ENCODE peak calls at places on chromosome 1, in five cellular contexts. R is activated T-cell treated with anti-CD3 and anti-CD28 coated beads for 1 hour, P is T-helper 2 cell, Q is NCI-H1092, X is HFFc6. B is an unnamed sample.

GRCh38 chr1:188988589-188988988 is 1489.1 kb downstream of the BRINP3 start:
- DNase-seq in R (no peak), P (no peak), X (no peak), Q (no peak), B (no peak)

GRCh38 chr1:104648269-104648691 is 898.6 kb downstream of the AMY1C start:
- DNase-seq in P (no peak), X (peak; percentile 1), R (no peak), Q (peak; percentile 32), B (peak; percentile 37)

GRCh38 chr1:2349821-2350220 is 41.5 kb downstream of the MORN1 start:
- DNase-seq in R (no peak), X (no peak), P (no peak), Q (no peak), B (no peak)

GRCh38 chr1:107851418-107851817 is 113.6 kb downstream of the VAV3 start:
- DNase-seq in R (no peak), P (no peak), X (no peak), Q (no peak), B (no peak)

GRCh38 chr1:113534130-113534817 is 144.0 kb downstream of the MAGI3 start:
- DNase-seq in R (no peak), P (no peak), X (peak; percentile 86), Q (no peak), B (no peak)

GRCh38 chr1:152167835-152168534 is 9.0 kb upstream of the RPTN start:
- DNase-seq in P (no peak), Q (no peak), X (peak; percentile 82), R (no peak), B (peak; percentile 82)

GRCh38 chr1:217244946-217245345 is 385.9 kb downstream of the GPATCH2 start:
- DNase-seq in Q (no peak), P (no peak), X (no peak), R (no peak), B (no peak)

GRCh38 chr1:67134692-67135091 is at the start of gene C1orf141:
- DNase-seq in P (no peak), X (no peak), Q (no peak), R (no peak), B (no peak)

GRCh38 chr1:179548666-179549367 is 26.9 kb downstream of the NPHS2 start:
- DNase-seq in R (no peak), X (no peak), Q (no peak), P (no peak), B (no peak)

GRCh38 chr1:43373034-43373940 is 5.5 kb upstream of the ELOVL1 start:
- DNase-seq in R (no peak), P (no peak), X (peak; percentile 72), Q (no peak), B (peak; percentile 88)

GRCh38 chr1:118918230-118918939 is 69.8 kb downstream of the TBX15 start:
- DNase-seq in P (no peak), Q (no peak), X (no peak), R (no peak), B (no peak)

GRCh38 chr1:195933816-195934215 is 674.4 kb downstream of the KCNT2 start:
- DNase-seq in X (no peak), Q (no peak), R (no peak), P (no peak), B (no peak)

B was measured in PC-9.